ENCODE peak calls at places on chromosomes 11 and 22, in six cellular contexts. One of them, this sample, is unnamed.

GRCh38 chr22:50577987-50578775 is at the start of gene CPT1B:
- DNase-seq in upper lobe of right lung: no peak
- DNase-seq in transverse colon: no peak
- DNase-seq in heart left ventricle: peak; percentile 72
- DNase-seq in lung: no peak
- DNase-seq in body of pancreas: no peak
- DNase-seq in this sample: peak; percentile 66

GRCh38 chr22:49686495-49687219 is 141.0 kb downstream of the BRD1 start:
- DNase-seq in upper lobe of right lung: no peak
- DNase-seq in transverse colon: no peak
- DNase-seq in heart left ventricle: no peak
- DNase-seq in lung: no peak
- DNase-seq in body of pancreas: no peak
- DNase-seq in this sample: no peak

GRCh38 chr11:35845860-35846259 is 98.0 kb upstream of the LDLRAD3 start:
- DNase-seq in upper lobe of right lung: no peak
- DNase-seq in transverse colon: no peak
- DNase-seq in heart left ventricle: no peak
- DNase-seq in lung: no peak
- DNase-seq in body of pancreas: no peak
- DNase-seq in this sample: no peak

GRCh38 chr11:59025097-59025496 is 61.0 kb upstream of the GLYATL1B start:
- DNase-seq in upper lobe of right lung: no peak
- DNase-seq in transverse colon: peak; percentile 16
- DNase-seq in heart left ventricle: no peak
- DNase-seq in lung: no peak
- DNase-seq in body of pancreas: peak; percentile 37
- DNase-seq in this sample: no peak

GRCh38 chr22:23255506-23255905 is 75.2 kb downstream of the BCR start:
- DNase-seq in upper lobe of right lung: no peak
- DNase-seq in transverse colon: no peak
- DNase-seq in heart left ventricle: no peak
- DNase-seq in lung: no peak
- DNase-seq in body of pancreas: no peak
- DNase-seq in this sample: no peak

GRCh38 chr11:20873054-20873453 is 203.7 kb downstream of the NELL1 start:
- DNase-seq in upper lobe of right lung: no peak
- DNase-seq in transverse colon: no peak
- DNase-seq in heart left ventricle: no peak
- DNase-seq in lung: no peak
- DNase-seq in body of pancreas: peak; percentile 26
- DNase-seq in this sample: no peak

GRCh38 chr11:46617451-46618314 is at the start of gene ATG13:
- DNase-seq in upper lobe of right lung: peak; percentile 91
- DNase-seq in transverse colon: peak; percentile 87
- DNase-seq in heart left ventricle: peak; percentile 70
- DNase-seq in lung: peak; percentile 78
- DNase-seq in body of pancreas: peak; percentile 82
- DNase-seq in this sample: peak; percentile 78

GRCh38 chr11:64263021-64263946 is 12.0 kb downstream of the PLCB3 start:
- DNase-seq in upper lobe of right lung: peak; percentile 65
- DNase-seq in transverse colon: no peak
- DNase-seq in heart left ventricle: no peak
- DNase-seq in lung: no peak
- DNase-seq in body of pancreas: no peak
- DNase-seq in this sample: no peak

GRCh38 chr11:74566386-74566960 is 25.9 kb upstream of the POLD3 start:
- DNase-seq in upper lobe of right lung: no peak
- DNase-seq in transverse colon: no peak
- DNase-seq in heart left ventricle: no peak
- DNase-seq in lung: no peak
- DNase-seq in body of pancreas: peak; percentile 44
- DNase-seq in this sample: no peak

GRCh38 chr11:1150095-1150494 is 7.7 kb upstream of the MUC5AC start:
- DNase-seq in upper lobe of right lung: no peak
- DNase-seq in transverse colon: no peak
- DNase-seq in heart left ventricle: no peak
- DNase-seq in lung: no peak
- DNase-seq in body of pancreas: no peak
- DNase-seq in this sample: no peak

GRCh38 chr11:762421-763072 is 14.7 kb downstream of the GATD1 start:
- DNase-seq in upper lobe of right lung: no peak
- DNase-seq in transverse colon: peak; percentile 52
- DNase-seq in heart left ventricle: no peak
- DNase-seq in lung: peak; percentile 56
- DNase-seq in body of pancreas: peak; percentile 42
- DNase-seq in this sample: no peak

GRCh38 chr11:68242616-68243015 is 29.2 kb downstream of the C11orf24 start:
- DNase-seq in upper lobe of right lung: no peak
- DNase-seq in transverse colon: no peak
- DNase-seq in heart left ventricle: no peak
- DNase-seq in lung: no peak
- DNase-seq in body of pancreas: no peak
- DNase-seq in this sample: no peak

GRCh38 chr11:17413414-17414316 is 25.2 kb upstream of the KCNJ11 start:
- DNase-seq in upper lobe of right lung: peak; percentile 87
- DNase-seq in transverse colon: peak; percentile 72
- DNase-seq in heart left ventricle: no peak
- DNase-seq in lung: peak; percentile 79
- DNase-seq in body of pancreas: peak; percentile 96
- DNase-seq in this sample: no peak

GRCh38 chr22:36422287-36423014 is 34.7 kb upstream of the MYH9 start:
- DNase-seq in upper lobe of right lung: no peak
- DNase-seq in transverse colon: no peak
- DNase-seq in heart left ventricle: no peak
- DNase-seq in lung: no peak
- DNase-seq in body of pancreas: no peak
- DNase-seq in this sample: no peak

GRCh38 chr11:125110506-125110905 is 920 bp downstream of the TMEM218 start:
- DNase-seq in upper lobe of right lung: no peak
- DNase-seq in transverse colon: no peak
- DNase-seq in heart left ventricle: no peak
- DNase-seq in lung: no peak
- DNase-seq in body of pancreas: no peak
- DNase-seq in this sample: no peak

GRCh38 chr22:46169628-46170027 is 19.3 kb downstream of the PPARA start:
- DNase-seq in upper lobe of right lung: no peak
- DNase-seq in transverse colon: no peak
- DNase-seq in heart left ventricle: no peak
- DNase-seq in lung: no peak
- DNase-seq in body of pancreas: no peak
- DNase-seq in this sample: no peak

GRCh38 chr11:72573380-72573949 is 100.8 kb downstream of the PDE2A start:
- DNase-seq in upper lobe of right lung: peak; percentile 70
- DNase-seq in transverse colon: peak; percentile 22
- DNase-seq in heart left ventricle: no peak
- DNase-seq in lung: no peak
- DNase-seq in body of pancreas: peak; percentile 28
- DNase-seq in this sample: no peak

GRCh38 chr11:35146074-35146521 is 7.1 kb downstream of the CD44 start:
- DNase-seq in upper lobe of right lung: no peak
- DNase-seq in transverse colon: peak; percentile 50
- DNase-seq in heart left ventricle: no peak
- DNase-seq in lung: no peak
- DNase-seq in body of pancreas: no peak
- DNase-seq in this sample: no peak

GRCh38 chr11:64887757-64888405 is 9.5 kb upstream of the EHD1 start:
- DNase-seq in upper lobe of right lung: peak; percentile 93
- DNase-seq in transverse colon: peak; percentile 92
- DNase-seq in heart left ventricle: peak; percentile 82
- DNase-seq in lung: peak; percentile 83
- DNase-seq in body of pancreas: peak; percentile 76
- DNase-seq in this sample: peak; percentile 90

GRCh38 chr11:12541588-12542151 is 132.6 kb upstream of the TEAD1 start:
- DNase-seq in upper lobe of right lung: no peak
- DNase-seq in transverse colon: no peak
- DNase-seq in heart left ventricle: no peak
- DNase-seq in lung: no peak
- DNase-seq in body of pancreas: no peak
- DNase-seq in this sample: no peak

GRCh38 chr11:13160302-13160701 is 117.3 kb upstream of the BMAL1 start:
- DNase-seq in upper lobe of right lung: no peak
- DNase-seq in transverse colon: no peak
- DNase-seq in heart left ventricle: no peak
- DNase-seq in lung: no peak
- DNase-seq in body of pancreas: no peak
- DNase-seq in this sample: no peak

GRCh38 chr22:29187831-29188230 is 17.9 kb upstream of the EMID1 start:
- DNase-seq in upper lobe of right lung: peak; percentile 23
- DNase-seq in transverse colon: no peak
- DNase-seq in heart left ventricle: no peak
- DNase-seq in lung: no peak
- DNase-seq in body of pancreas: no peak
- DNase-seq in this sample: no peak
- TF ChIP-seq CTCF in upper lobe of right lung: no peak
- TF ChIP-seq CTCF in transverse colon: no peak
- TF ChIP-seq CTCF in heart left ventricle: no peak
- TF ChIP-seq CTCF in lung: no peak
- TF ChIP-seq CTCF in body of pancreas: no peak
- TF ChIP-seq CTCF in this sample: no peak

GRCh38 chr11:130070829-130071205 is 1.1 kb downstream of the APLP2 start:
- DNase-seq in upper lobe of right lung: peak; percentile 82
- DNase-seq in transverse colon: peak; percentile 34
- DNase-seq in heart left ventricle: peak; percentile 16
- DNase-seq in lung: peak; percentile 59
- DNase-seq in body of pancreas: peak; percentile 25
- DNase-seq in this sample: no peak

GRCh38 chr11:130070109-130070828 is 575 bp downstream of the APLP2 start:
- DNase-seq in upper lobe of right lung: peak; percentile 77
- DNase-seq in transverse colon: peak; percentile 52
- DNase-seq in heart left ventricle: peak; percentile 36
- DNase-seq in lung: peak; percentile 41
- DNase-seq in body of pancreas: peak; percentile 46
- DNase-seq in this sample: peak; percentile 49

GRCh38 chr11:130069684-130070108 is at the start of gene APLP2:
- DNase-seq in upper lobe of right lung: peak; percentile 99
- DNase-seq in transverse colon: peak; percentile 100
- DNase-seq in heart left ventricle: peak; percentile 100
- DNase-seq in lung: peak; percentile 99
- DNase-seq in body of pancreas: peak; percentile 100
- DNase-seq in this sample: peak; percentile 99

GRCh38 chr11:130068546-130068985 is 1.1 kb upstream of the APLP2 start:
- DNase-seq in upper lobe of right lung: no peak
- DNase-seq in transverse colon: no peak
- DNase-seq in heart left ventricle: no peak
- DNase-seq in lung: peak; percentile 65
- DNase-seq in body of pancreas: no peak
- DNase-seq in this sample: no peak

GRCh38 chr11:130068986-130069683 is 559 bp upstream of the APLP2 start:
- DNase-seq in upper lobe of right lung: peak; percentile 81
- DNase-seq in transverse colon: peak; percentile 75
- DNase-seq in heart left ventricle: peak; percentile 85
- DNase-seq in lung: peak; percentile 77
- DNase-seq in body of pancreas: peak; percentile 81
- DNase-seq in this sample: peak; percentile 85
- TF ChIP-seq CTCF in upper lobe of right lung: no peak
- TF ChIP-seq CTCF in transverse colon: peak; percentile 27
- TF ChIP-seq CTCF in heart left ventricle: no peak
- TF ChIP-seq CTCF in lung: no peak
- TF ChIP-seq CTCF in body of pancreas: no peak
- TF ChIP-seq CTCF in this sample: peak; percentile 12

DNA sequence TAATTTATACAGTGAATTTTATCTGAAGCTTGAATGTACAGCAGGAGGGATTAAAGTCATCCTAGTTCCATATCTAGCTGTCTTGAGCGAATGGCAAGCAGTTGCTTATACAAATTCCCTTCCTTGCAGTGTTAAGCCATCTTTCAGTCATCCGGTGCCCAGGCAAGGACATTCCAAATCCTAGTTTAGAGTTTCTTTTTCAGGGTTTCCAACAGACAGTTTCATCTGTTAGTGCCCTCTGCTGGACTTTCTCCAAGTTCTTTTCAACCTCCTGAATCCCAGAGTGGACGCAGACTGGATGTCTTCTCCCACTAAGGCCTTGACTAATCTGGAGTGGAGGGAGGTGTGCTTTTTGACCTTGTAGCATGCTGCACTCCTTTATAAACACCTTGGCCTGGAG is 45.4 kb downstream of the GRAMD1B start:
- DNase-seq in upper lobe of right lung: no peak
- DNase-seq in transverse colon: no peak
- DNase-seq in heart left ventricle: no peak
- DNase-seq in lung: no peak
- DNase-seq in body of pancreas: no peak
- DNase-seq in this sample: no peak
- TF ChIP-seq CTCF in upper lobe of right lung: no peak
- TF ChIP-seq CTCF in transverse colon: no peak
- TF ChIP-seq CTCF in heart left ventricle: no peak
- TF ChIP-seq CTCF in lung: no peak
- TF ChIP-seq CTCF in body of pancreas: no peak
- TF ChIP-seq CTCF in this sample: peak; percentile 32

GRCh38 chr11:120212259-120212888 is 1.5 kb downstream of the OAF start:
- DNase-seq in upper lobe of right lung: no peak
- DNase-seq in transverse colon: no peak
- DNase-seq in heart left ventricle: no peak
- DNase-seq in lung: no peak
- DNase-seq in body of pancreas: no peak
- DNase-seq in this sample: no peak

GRCh38 chr11:120212926-120213325 is 2.1 kb downstream of the OAF start:
- DNase-seq in upper lobe of right lung: no peak
- DNase-seq in transverse colon: peak; percentile 86
- DNase-seq in heart left ventricle: no peak
- DNase-seq in lung: no peak
- DNase-seq in body of pancreas: no peak
- DNase-seq in this sample: no peak

GRCh38 chr11:120209750-120210650 is 832 bp upstream of the OAF start:
- DNase-seq in upper lobe of right lung: no peak
- DNase-seq in transverse colon: no peak
- DNase-seq in heart left ventricle: no peak
- DNase-seq in lung: no peak
- DNase-seq in body of pancreas: no peak
- DNase-seq in this sample: no peak

GRCh38 chr11:120211522-120212258 is 858 bp downstream of the OAF start:
- DNase-seq in upper lobe of right lung: no peak
- DNase-seq in transverse colon: no peak
- DNase-seq in heart left ventricle: no peak
- DNase-seq in lung: no peak
- DNase-seq in body of pancreas: no peak
- DNase-seq in this sample: no peak

DNA sequence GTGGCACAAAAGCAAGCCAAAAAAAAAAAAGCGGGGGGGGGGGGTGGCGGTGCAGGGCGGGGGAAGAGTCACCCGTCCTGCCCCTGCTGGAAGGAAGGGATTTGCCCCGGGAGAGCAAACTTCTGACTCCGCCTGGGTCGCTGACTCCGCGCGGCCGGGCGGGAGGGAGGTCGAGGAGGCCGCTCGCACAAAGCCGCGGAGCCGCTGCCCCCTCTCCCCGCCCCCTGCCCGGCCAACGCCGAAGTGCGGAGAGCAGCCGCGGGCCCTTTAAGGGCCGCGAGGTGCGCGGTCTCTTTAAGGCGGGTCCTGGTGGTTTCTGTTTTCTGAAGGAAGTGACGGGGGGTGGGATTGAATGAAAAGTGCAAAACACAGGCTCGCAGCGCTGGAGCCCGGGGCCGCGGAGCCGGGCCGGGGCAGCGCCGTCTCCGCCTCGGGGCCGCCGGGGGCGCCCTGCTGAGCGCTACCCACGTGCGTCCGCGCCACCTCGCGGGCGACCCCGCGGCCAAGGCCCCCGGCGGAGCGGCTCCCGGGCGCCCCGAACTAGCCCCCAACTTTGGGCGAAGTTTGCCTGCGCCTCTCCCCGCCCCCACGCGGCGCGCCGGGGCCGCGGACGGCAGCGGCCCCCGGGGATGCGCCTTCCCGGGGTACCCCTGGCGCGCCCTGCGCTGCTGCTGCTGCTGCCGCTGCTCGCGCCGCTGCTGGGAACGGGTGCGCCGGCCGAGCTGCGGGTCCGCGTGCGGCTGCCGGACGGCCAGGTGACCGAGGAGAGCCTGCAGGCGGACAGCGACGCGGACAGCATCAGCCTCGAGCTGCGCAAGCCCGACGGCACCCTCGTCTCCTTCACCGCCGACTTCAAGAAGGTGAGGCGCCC is at the start of gene OAF:
- DNase-seq in upper lobe of right lung: peak; percentile 78
- DNase-seq in transverse colon: peak; percentile 73
- DNase-seq in heart left ventricle: peak; percentile 81
- DNase-seq in lung: peak; percentile 57
- DNase-seq in body of pancreas: peak; percentile 88
- DNase-seq in this sample: peak; percentile 77
- TF ChIP-seq CTCF in upper lobe of right lung: no peak
- TF ChIP-seq CTCF in transverse colon: peak; percentile 28
- TF ChIP-seq CTCF in heart left ventricle: peak; percentile 40
- TF ChIP-seq CTCF in lung: no peak
- TF ChIP-seq CTCF in body of pancreas: peak; percentile 3
- TF ChIP-seq CTCF in this sample: peak; percentile 48